ENCODE peak calls at places on chromosomes 7 and 10, in five cellular contexts. C is NCI-H1092, H is cardiac muscle cell, M is NCI-H1417 treated with DMSO at 0.1 percent for 48 hours, J is posterior cingulate gyrus. P is an unnamed sample.
A peak's percentile ranks its signal among the peaks of the same experiment; 100 is the strongest.

GRCh38 chr7:149291036-149291835 is 29.2 kb downstream of the ZNF783 start:
- DNase-seq in H (no peak), J (peak; percentile 64), C (no peak), M (no peak), P (peak; percentile 75)

GRCh38 chr10:78494179-78494578 is 460.5 kb downstream of the RPS24 start:
- DNase-seq in H (no peak), M (no peak), C (no peak), J (no peak), P (no peak)

GRCh38 chr10:47256753-47257336 is 43.2 kb upstream of the GDF10 start:
- DNase-seq in C (no peak), H (no peak), J (no peak), M (no peak), P (peak; percentile 57)

GRCh38 chr10:42428534-42428933 is 209.8 kb downstream of the ZNF33B start:
- DNase-seq in J (no peak), C (no peak), M (no peak), H (no peak), P (no peak)

GRCh38 chr10:128211953-128212727 is 85.9 kb upstream of the MKI67 start:
- DNase-seq in M (no peak), J (peak; percentile 91), H (peak; percentile 92), C (peak; percentile 22), P (peak; percentile 92)

GRCh38 chr10:2196272-2196671 is 458.9 kb upstream of the ADARB2 start:
- DNase-seq in C (no peak), J (no peak), M (no peak), H (no peak), P (no peak)

GRCh38 chr7:124101173-124101768 is 68.4 kb upstream of the TMEM229A start:
- DNase-seq in M (no peak), C (no peak), J (no peak), H (peak; percentile 35), P (no peak)

GRCh38 chr10:89310092-89310886 is 8.4 kb downstream of the IFIT2 start:
- DNase-seq in J (no peak), C (no peak), M (no peak), H (no peak), P (no peak)

GRCh38 chr10:119542990-119543813 is 683 bp upstream of the RGS10 start:
- DNase-seq in H (peak; percentile 64), J (no peak), C (no peak), M (no peak), P (no peak)

GRCh38 chr7:137953692-137954470 is 48.0 kb downstream of the CREB3L2 start:
- DNase-seq in M (no peak), J (no peak), H (no peak), C (no peak), P (no peak)

GRCh38 chr7:97871659-97872024 is 566 bp downstream of the ASNS start:
- DNase-seq in J (no peak), C (no peak), M (no peak), H (peak; percentile 7), P (no peak)

GRCh38 chr10:77965294-77965693 is 38.7 kb upstream of the DLG5 start:
- DNase-seq in H (no peak), C (no peak), M (no peak), J (peak; percentile 79), P (no peak)

GRCh38 chr10:66827353-66827752 is 98.5 kb upstream of the LRRTM3 start:
- DNase-seq in J (no peak), H (no peak), M (no peak), C (no peak), P (no peak)

GRCh38 chr7:132739271-132739955 is 163.1 kb upstream of the PLXNA4 start:
- DNase-seq in M (no peak), J (peak; percentile 81), C (no peak), H (no peak), P (no peak)

GRCh38 chr7:152894295-152895170 is 135.0 kb downstream of the ACTR3B start:
- DNase-seq in M (no peak), C (peak; percentile 16), H (peak; percentile 71), J (no peak), P (no peak)

GRCh38 chr7:131574741-131575140 is 18.3 kb upstream of the PODXL start:
- DNase-seq in C (no peak), M (no peak), J (no peak), H (no peak), P (no peak)

GRCh38 chr7:96084880-96085551 is 236.9 kb downstream of the SLC25A13 start:
- DNase-seq in C (no peak), M (peak; percentile 97), J (no peak), H (no peak), P (no peak)

GRCh38 chr10:19904202-19904661 is 88.0 kb downstream of the PLXDC2 start:
- DNase-seq in J (no peak), C (no peak), H (no peak), M (no peak), P (no peak)

GRCh38 chr10:62454696-62455451 is 80.7 kb downstream of the ZNF365 start:
- DNase-seq in H (no peak), J (no peak), M (no peak), C (no peak), P (no peak)

GRCh38 chr7:151425670-151426075 is 14.3 kb downstream of the CRYGN start:
- DNase-seq in M (no peak), H (no peak), J (no peak), C (no peak), P (no peak)

GRCh38 chr7:42104231-42104630 is 132.8 kb downstream of the GLI3 start:
- DNase-seq in J (no peak), M (no peak), C (no peak), H (no peak), P (no peak)

P was measured in osteocyte.